ENCODE peak calls at places on chromosome 6, in nine cellular contexts. N is choroid plexus epithelial cell; P is activated T-helper 9 cell treated with anti-CD3 and anti-CD28 coated beads, Interleukin-2, amount 50 U/mL, for 16 hours; E is GM23248; O is NCI-H187; R is globus pallidus; S is T-cell; L is activated T-helper 1 cell treated with anti-CD3 and anti-CD28 coated beads, Interleukin-2, amount 50 U/mL, for 16 hours; K is GM18507. H is an unnamed sample.

GRCh38 chr6:43979525-43979924 is 147.7 kb downstream of the MRPL14 start:
- DNase-seq in O (no peak), P (no peak), S (peak), N (no peak), E (no peak), R (no peak), K (no peak), L (no peak), H (no peak)

GRCh38 chr6:4518506-4518905 is 257.7 kb upstream of the CDYL start:
- DNase-seq in E (peak), O (no peak), N (peak), P (no peak), K (no peak), R (no peak), S (no peak), L (no peak), H (no peak)

GRCh38 chr6:7124631-7125030 is 16.9 kb downstream of the RREB1 start:
- DNase-seq in O (no peak), L (no peak), E (peak), K (no peak), R (no peak), N (peak), P (no peak), S (no peak), H (peak)

GRCh38 chr6:22764521-22764920 is 195.2 kb downstream of the HDGFL1 start:
- DNase-seq in R (no peak), L (no peak), E (no peak), S (no peak), N (peak), P (no peak), O (no peak), K (no peak), H (no peak)

GRCh38 chr6:137106183-137106582 is 61.4 kb upstream of the IL20RA start:
- DNase-seq in P (no peak), S (no peak), R (no peak), L (no peak), E (no peak), O (no peak), K (no peak), N (no peak), H (no peak)

GRCh38 chr6:74717591-74717990 is 488.3 kb downstream of the COL12A1 start:
- DNase-seq in R (no peak), K (no peak), L (no peak), P (no peak), O (no peak), S (no peak), N (no peak), E (no peak), H (no peak)

GRCh38 chr6:140561701-140562100 is 1187.3 kb upstream of the CITED2 start:
- DNase-seq in N (no peak), E (no peak), L (no peak), P (no peak), R (peak), K (no peak), O (no peak), S (no peak), H (no peak)

GRCh38 chr6:38391206-38391908 is 248.4 kb downstream of the BTBD9 start:
- DNase-seq in N (peak), E (peak), P (no peak), S (no peak), O (no peak), L (no peak), R (no peak), K (no peak), H (no peak)

GRCh38 chr6:13044390-13044789 is 283.9 kb downstream of the TBC1D7 start:
- DNase-seq in S (no peak), N (peak), E (peak), O (no peak), R (no peak), P (no peak), K (no peak), L (no peak), H (peak)

GRCh38 chr6:42960243-42961019 is at the start of gene GNMT:
- DNase-seq in E (peak), S (no peak), P (peak), O (no peak), K (no peak), L (no peak), N (peak), R (no peak), H (no peak)

GRCh38 chr6:125585470-125585869 is 164.0 kb upstream of the HEY2 start:
- DNase-seq in S (no peak), E (no peak), O (no peak), R (peak), K (no peak), N (no peak), P (no peak), L (no peak), H (no peak)

GRCh38 chr6:26026833-26027490 is 60.3 kb upstream of the HFE start:
- DNase-seq in P (peak), E (peak), L (peak), N (peak), S (peak), R (peak), K (no peak), O (peak), H (peak)

H was measured in epithelial cell of prostate.